ENCODE peak calls at places on chromosomes 4 and X, in six cellular contexts. One of them, this sample, is unnamed.

GRCh38 chrX:133171962-133172708 is 46.0 kb downstream of the TFDP3 start:
- DNase-seq in suprapubic skin: no peak
- DNase-seq in HFFc6: no peak
- DNase-seq in AG08396: no peak
- DNase-seq in HEK293T: peak
- DNase-seq in fibroblast of villous mesenchyme: peak
- DNase-seq in this sample: no peak

GRCh38 chrX:71619193-71619592 is 882 bp upstream of the CXCR3 start:
- DNase-seq in fibroblast of villous mesenchyme: no peak
- DNase-seq in AG08396: no peak
- DNase-seq in HEK293T: no peak
- DNase-seq in HFFc6: no peak
- DNase-seq in suprapubic skin: no peak
- DNase-seq in this sample: no peak

GRCh38 chr4:156169011-156169410 is 215.3 kb upstream of the CTSO start:
- DNase-seq in AG08396: peak
- DNase-seq in HEK293T: peak
- DNase-seq in HFFc6: peak
- DNase-seq in fibroblast of villous mesenchyme: peak
- DNase-seq in suprapubic skin: no peak
- DNase-seq in this sample: peak

GRCh38 chr4:95889662-95890061 is 49.8 kb downstream of the PDHA2 start:
- DNase-seq in suprapubic skin: no peak
- DNase-seq in HEK293T: no peak
- DNase-seq in fibroblast of villous mesenchyme: no peak
- DNase-seq in HFFc6: no peak
- DNase-seq in AG08396: no peak
- DNase-seq in this sample: no peak

GRCh38 chrX:40651620-40652223 is 4.4 kb upstream of the CXorf38 start:
- DNase-seq in HFFc6: peak
- DNase-seq in fibroblast of villous mesenchyme: peak
- DNase-seq in AG08396: peak
- DNase-seq in HEK293T: peak
- DNase-seq in suprapubic skin: no peak
- DNase-seq in this sample: peak

GRCh38 chr4:185079271-185079905 is 61.1 kb downstream of the HELT start:
- DNase-seq in fibroblast of villous mesenchyme: no peak
- DNase-seq in HEK293T: no peak
- DNase-seq in suprapubic skin: no peak
- DNase-seq in HFFc6: no peak
- DNase-seq in AG08396: no peak
- DNase-seq in this sample: no peak

GRCh38 chr4:92566284-92566683 is 262.5 kb downstream of the GRID2 start:
- DNase-seq in HFFc6: no peak
- DNase-seq in suprapubic skin: no peak
- DNase-seq in AG08396: no peak
- DNase-seq in fibroblast of villous mesenchyme: no peak
- DNase-seq in HEK293T: no peak
- DNase-seq in this sample: no peak

GRCh38 chr4:174592985-174593335 is 70.7 kb upstream of the HPGD start:
- DNase-seq in AG08396: peak
- DNase-seq in suprapubic skin: no peak
- DNase-seq in fibroblast of villous mesenchyme: peak
- DNase-seq in HEK293T: no peak
- DNase-seq in HFFc6: no peak
- DNase-seq in this sample: no peak